ENCODE peak calls at places on chromosomes 5 and 9, in four cellular contexts. V is adrenal gland, F is transverse colon, S is uterus. I is an unnamed sample.
A peak's percentile ranks its signal among the peaks of the same experiment; 100 is the strongest.

GRCh38 chr9:129968690-129969485 is 74.1 kb downstream of the FNBP1 start:
- DNase-seq in V (peak; percentile 23), F (no peak), S (no peak), I (no peak)

GRCh38 chr5:59722875-59723274 is 170.7 kb downstream of the PDE4D start:
- DNase-seq in V (no peak), F (no peak), S (no peak), I (no peak)

GRCh38 chr5:16082053-16082452 is 97.5 kb downstream of the MARCHF11 start:
- DNase-seq in V (no peak), F (no peak), S (no peak), I (no peak)

GRCh38 chr9:98906273-98907040 is 37.2 kb upstream of the COL15A1 start:
- DNase-seq in V (peak; percentile 80), F (no peak), S (peak; percentile 52), I (peak; percentile 42)

GRCh38 chr5:76766746-76767145 is 50.8 kb downstream of the F2R start:
- DNase-seq in V (no peak), F (no peak), S (no peak), I (no peak)

GRCh38 chr5:52727568-52727967 is 60.1 kb upstream of the ITGA1 start:
- DNase-seq in V (peak; percentile 63), F (no peak), S (peak; percentile 19), I (no peak)

GRCh38 chr9:31445357-31445756 is 939.1 kb upstream of the ACO1 start:
- DNase-seq in V (no peak), F (no peak), S (no peak), I (no peak)

GRCh38 chr5:23506329-23507236 is 826 bp upstream of the PRDM9 start:
- DNase-seq in V (no peak), F (no peak), S (no peak), I (peak; percentile 10)

GRCh38 chr5:139392678-139393496 is 2.0 kb downstream of the PROB1 start:
- DNase-seq in V (peak; percentile 78), F (peak; percentile 89), S (no peak), I (peak; percentile 51)

GRCh38 chr5:53253421-53253871 is 143.9 kb upstream of the MOCS2 start:
- DNase-seq in V (no peak), F (no peak), S (no peak), I (no peak)

GRCh38 chr9:38467404-38467803 is 43.1 kb upstream of the IGFBPL1 start:
- DNase-seq in V (no peak), F (no peak), S (no peak), I (no peak)

GRCh38 chr9:106869028-106869427 is 6.1 kb downstream of the ZNF462 start:
- DNase-seq in V (no peak), F (no peak), S (no peak), I (no peak)

GRCh38 chr9:106868565-106868964 is 5.6 kb downstream of the ZNF462 start:
- DNase-seq in V (peak; percentile 69), F (peak; percentile 22), S (peak; percentile 32), I (no peak)

GRCh38 chr9:106868096-106868495 is 5.1 kb downstream of the ZNF462 start:
- DNase-seq in V (no peak), F (no peak), S (no peak), I (no peak)

GRCh38 chr9:106872641-106873040 is 9.7 kb downstream of the ZNF462 start:
- DNase-seq in V (no peak), F (no peak), S (no peak), I (no peak)

GRCh38 chr9:106869458-106869857 is 6.5 kb downstream of the ZNF462 start:
- DNase-seq in V (no peak), F (no peak), S (no peak), I (peak; percentile 15)
- H3K27ac ChIP-seq in V (no peak overlapping the region), F (peak overlapping the region; percentile 71), S (peak overlapping the region; percentile 91), I (no peak overlapping the region)

GRCh38 chr9:126564716-126565115 is 49.0 kb upstream of the LMX1B start:
- DNase-seq in V (no peak), F (no peak), S (no peak), I (no peak)
- TF ChIP-seq CTCF in V (no peak), F (no peak), S (no peak), I (no peak)

DNA sequence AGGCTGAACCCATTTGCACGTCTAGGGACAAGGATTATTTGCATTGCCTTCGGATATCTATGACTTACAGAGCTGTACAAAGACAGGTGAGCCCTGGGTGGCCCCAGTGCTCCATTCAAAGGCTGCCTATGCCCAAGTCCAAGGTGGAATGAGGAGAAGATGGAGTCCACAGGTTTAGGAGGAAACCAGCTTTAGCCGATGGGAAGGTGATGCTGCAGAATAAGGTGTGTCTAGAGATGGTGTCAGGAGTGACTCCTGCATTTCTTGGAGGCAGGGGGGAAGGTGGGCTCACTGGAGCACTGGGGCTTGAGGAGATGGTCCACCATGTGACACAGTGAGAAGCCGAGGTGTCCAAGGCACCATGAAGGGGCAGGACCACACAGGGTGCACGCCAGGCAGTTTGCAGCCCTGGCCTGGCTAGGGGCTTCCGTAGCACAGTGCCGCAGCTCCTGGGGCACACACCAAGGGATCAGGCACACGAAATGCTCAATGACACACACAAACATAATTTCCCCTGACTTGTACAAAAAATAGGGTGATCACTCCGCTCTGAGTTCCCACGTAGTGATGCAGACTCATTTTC is 32.1 kb downstream of the SEMA4D start:
- DNase-seq in V (no peak), F (no peak), S (no peak), I (no peak)
- TF ChIP-seq POLR2A in V (no peak), F (no peak), S (no peak), I (no peak)

GRCh38 chr5:171521219-171521633 is 101.8 kb downstream of the FGF18 start:
- DNase-seq in V (peak; percentile 68), F (no peak), S (peak; percentile 68), I (no peak)

GRCh38 chr5:171523781-171524180 is 104.3 kb downstream of the FGF18 start:
- DNase-seq in V (no peak), F (no peak), S (no peak), I (no peak)

GRCh38 chr5:171518916-171519315 is 99.5 kb downstream of the FGF18 start:
- DNase-seq in V (no peak), F (no peak), S (no peak), I (no peak)

GRCh38 chr5:171520300-171521170 is 101.1 kb downstream of the FGF18 start:
- DNase-seq in V (no peak), F (peak; percentile 18), S (peak; percentile 60), I (no peak)

GRCh38 chr5:171521679-171522078 is 102.2 kb downstream of the FGF18 start:
- DNase-seq in V (no peak), F (no peak), S (no peak), I (no peak)
- H3K27ac ChIP-seq in V (no peak overlapping the region), F (peak overlapping the region; percentile 39), S (peak overlapping the region; percentile 83), I (no peak overlapping the region)

DNA sequence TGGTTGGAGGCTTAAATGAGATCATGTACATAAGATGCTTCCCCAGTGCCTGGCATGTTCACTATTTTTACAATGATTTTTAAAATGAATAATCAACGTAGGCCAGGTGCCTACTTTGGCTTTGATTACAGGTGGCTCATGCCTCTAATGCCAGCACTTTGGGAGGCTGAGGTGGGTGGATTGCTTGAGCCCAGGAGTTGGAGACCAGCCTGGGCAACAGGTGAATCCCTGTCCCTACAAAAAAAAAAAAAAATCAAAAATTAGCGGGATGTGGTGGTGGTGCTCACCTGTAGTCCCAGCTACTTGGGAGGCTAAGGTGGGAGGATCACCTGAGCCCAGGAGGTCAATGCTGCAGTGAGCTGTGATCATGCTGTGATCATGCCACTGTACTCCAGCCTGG is 9.2 kb downstream of the PCDH12 start:
- DNase-seq in V (no peak), F (no peak), S (no peak), I (no peak)
- TF ChIP-seq CTCF in V (no peak), F (no peak), S (no peak), I (no peak)

GRCh38 chr9:122929803-122930354 is 1.4 kb downstream of the ZBTB26 start:
- DNase-seq in V (no peak), F (no peak), S (no peak), I (no peak)

GRCh38 chr9:122930541-122930932 is 775 bp downstream of the ZBTB26 start:
- DNase-seq in V (no peak), F (no peak), S (no peak), I (no peak)

GRCh38 chr9:122936464-122936863 is 4.4 kb upstream of the RABGAP1 start:
- DNase-seq in V (no peak), F (no peak), S (no peak), I (no peak)

GRCh38 chr9:122931851-122932199 is 513 bp upstream of the ZBTB26 start:
- DNase-seq in V (no peak), F (no peak), S (no peak), I (no peak)

DNA sequence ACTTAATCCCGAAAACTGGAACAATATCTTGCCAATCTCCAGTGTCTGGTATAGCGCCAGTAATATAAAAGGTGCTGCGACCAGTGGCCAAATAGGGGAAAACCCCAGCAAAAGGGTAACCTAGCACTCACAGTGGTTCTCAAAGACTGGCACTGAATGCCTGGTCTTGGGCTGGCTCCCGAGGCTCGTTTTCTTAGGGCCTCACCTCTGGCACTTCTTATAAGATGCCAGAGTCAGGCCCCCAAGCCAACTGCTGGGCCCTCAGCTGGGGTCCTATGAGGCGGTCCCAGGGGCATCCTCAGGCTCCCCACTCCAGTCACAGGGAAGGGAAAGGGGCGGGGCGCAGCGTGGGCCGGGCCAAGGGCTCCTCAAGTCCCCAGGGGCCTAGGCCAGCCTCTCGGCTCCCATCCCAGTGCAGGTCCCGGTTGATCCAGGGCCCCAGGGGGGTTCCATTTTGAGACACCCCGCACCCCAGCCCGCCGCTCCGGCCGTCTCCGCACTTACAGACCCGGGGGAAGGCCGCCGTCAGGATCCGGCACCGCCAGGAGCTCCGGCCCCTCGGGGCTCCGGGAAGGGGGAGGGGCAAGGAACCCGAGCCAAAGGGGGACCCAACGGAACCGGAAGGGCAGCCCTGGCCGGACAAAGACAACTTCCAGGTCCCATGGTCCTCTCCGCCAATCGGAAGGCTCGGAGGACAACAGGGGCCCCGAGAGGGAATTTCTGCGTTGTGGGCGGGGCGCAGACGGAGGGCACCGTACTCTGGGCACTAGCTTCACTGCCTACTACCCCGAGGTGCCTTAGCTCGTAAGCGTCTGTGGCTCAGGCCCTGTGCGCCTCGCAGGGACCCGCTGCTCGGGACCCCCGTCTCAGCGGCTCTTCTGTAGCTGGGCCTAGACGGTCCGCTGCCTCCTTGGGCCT is at the start of gene ZBTB26:
- DNase-seq in V (peak; percentile 97), F (peak; percentile 96), S (peak; percentile 90), I (peak; percentile 93)
- TF ChIP-seq POLR2A in V (peak; percentile 86), F (peak; percentile 68), S (peak; percentile 47), I (peak; percentile 41)

DNA sequence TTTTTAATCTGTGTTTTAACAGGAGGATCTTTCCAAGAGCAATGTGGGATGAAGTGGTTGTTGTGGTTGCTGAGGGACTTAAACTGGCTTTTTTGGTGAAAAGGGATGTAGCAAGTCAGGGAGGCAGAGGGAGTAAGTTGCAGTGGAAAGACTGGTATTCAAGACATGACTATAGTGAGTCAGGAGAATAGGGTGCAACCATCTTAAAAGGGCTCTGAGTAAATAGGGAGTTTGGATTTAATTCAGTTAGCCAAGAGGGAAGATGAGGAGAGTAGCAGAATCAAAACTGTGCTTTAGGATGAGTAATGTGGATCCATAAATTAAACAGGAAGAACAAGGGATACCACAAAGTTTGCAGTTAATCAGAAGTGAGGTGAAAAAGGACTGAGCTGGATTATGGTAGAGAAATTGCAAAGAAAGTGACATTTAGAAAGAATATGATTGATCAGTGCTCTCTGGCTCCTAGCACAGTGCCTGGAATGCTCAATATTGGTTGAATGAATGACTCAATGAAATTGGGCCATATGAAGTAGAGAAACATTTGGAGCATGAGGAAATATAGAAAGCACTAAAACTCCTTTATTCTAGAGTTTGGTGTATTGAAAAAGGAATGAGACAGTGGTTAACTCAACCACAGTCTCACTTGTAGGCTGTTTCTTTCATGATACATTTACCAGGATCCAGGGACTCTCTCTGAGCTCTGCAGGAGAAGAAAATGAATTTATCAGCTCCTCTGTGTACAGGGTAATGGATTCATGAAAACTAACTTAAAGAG is 5.1 kb downstream of the POLR3G start:
- DNase-seq in V (no peak), F (no peak), S (no peak), I (no peak)
- H3K27ac ChIP-seq in V (no peak overlapping the region), F (no peak overlapping the region), S (no peak overlapping the region), I (no peak overlapping the region)

GRCh38 chr9:72333758-72334157 is 31.2 kb downstream of the ZFAND5 start:
- DNase-seq in V (no peak), F (no peak), S (no peak), I (no peak)
- TF ChIP-seq CTCF in V (no peak), F (no peak), S (no peak), I (no peak)

GRCh38 chr5:151581841-151582583 is 9.1 kb downstream of the FAT2 start:
- DNase-seq in V (no peak), F (no peak), S (no peak), I (no peak)
- TF ChIP-seq POLR2A in V (no peak), F (no peak), S (no peak), I (no peak)